ENCODE peak calls at places on chromosomes 13 and 19, in seven cellular contexts. I is A673, N is endothelial cell, J is foreskin fibroblast, U is PC-3, L is esophagus muscularis mucosa, R is ascending aorta. S is an unnamed sample.

GRCh38 chr19:54473071-54473941 is at the start of gene CDC42EP5:
- DNase-seq in U (no peak), R (no peak), L (peak; percentile 93), N (peak; percentile 40), J (peak; percentile 87), I (peak; percentile 97), S (no peak)

GRCh38 chr19:531009-531752 is 379 bp upstream of the CDC34 start:
- DNase-seq in N (peak; percentile 96), U (peak; percentile 81), R (no peak), L (no peak), J (peak; percentile 77), I (peak; percentile 92), S (peak; percentile 92)

GRCh38 chr19:30842926-30843325 is 470.7 kb downstream of the ZNF536 start:
- DNase-seq in R (no peak), J (no peak), L (peak; percentile 74), U (no peak), I (no peak), N (no peak), S (no peak)

GRCh38 chr19:4518345-4519171 is at the start of gene PLIN4:
- DNase-seq in R (no peak), I (no peak), J (peak; percentile 43), U (peak; percentile 89), N (no peak), L (no peak), S (no peak)

GRCh38 chr13:35978607-35979316 is 152.4 kb downstream of the DCLK1 start:
- DNase-seq in L (no peak), I (peak; percentile 79), J (peak; percentile 41), U (peak; percentile 72), N (peak; percentile 58), R (no peak), S (peak; percentile 31)

GRCh38 chr19:7670790-7671189 is 1.9 kb downstream of the RETN start:
- DNase-seq in R (no peak), U (no peak), N (no peak), L (no peak), J (no peak), I (no peak), S (no peak)

GRCh38 chr13:33514362-33514761 is 228.8 kb upstream of the STARD13 start:
- DNase-seq in J (no peak), U (peak; percentile 19), N (no peak), I (no peak), R (no peak), L (no peak), S (no peak)

GRCh38 chr13:36339600-36340155 is 6.5 kb downstream of the SPART start:
- DNase-seq in J (no peak), I (no peak), U (no peak), R (no peak), L (no peak), N (no peak), S (no peak)

GRCh38 chr19:7326105-7326877 is 22.4 kb upstream of the ARHGEF18 start:
- DNase-seq in U (peak; percentile 79), L (no peak), R (no peak), I (peak; percentile 43), N (no peak), J (no peak), S (no peak)

GRCh38 chr19:51339313-51339686 is 2.6 kb downstream of the VSIG10L start:
- DNase-seq in U (no peak), J (no peak), I (no peak), N (no peak), L (no peak), R (no peak), S (no peak)

GRCh38 chr19:51337861-51338562 is 3.9 kb downstream of the VSIG10L start:
- DNase-seq in N (no peak), J (no peak), I (no peak), R (no peak), U (no peak), L (no peak), S (no peak)

GRCh38 chr19:51341066-51341465 is 873 bp downstream of the VSIG10L start:
- DNase-seq in R (no peak), N (no peak), J (no peak), L (no peak), I (no peak), U (no peak), S (no peak)

GRCh38 chr19:51338563-51339312 is 3.2 kb downstream of the VSIG10L start:
- DNase-seq in N (peak; percentile 92), L (peak; percentile 97), R (peak; percentile 47), I (peak; percentile 86), U (peak; percentile 88), J (peak; percentile 63), S (peak; percentile 88)

GRCh38 chr19:51339687-51340656 is 2.0 kb downstream of the VSIG10L start:
- DNase-seq in I (peak; percentile 97), J (peak; percentile 97), L (peak; percentile 100), U (peak; percentile 98), N (peak; percentile 99), R (peak; percentile 98), S (peak; percentile 93)
- TF ChIP-seq CTCF in I (no peak), J (peak; percentile 2), L (peak; percentile 12), U (no peak), N (peak; percentile 64), R (peak; percentile 23), S (peak; percentile 35)

DNA sequence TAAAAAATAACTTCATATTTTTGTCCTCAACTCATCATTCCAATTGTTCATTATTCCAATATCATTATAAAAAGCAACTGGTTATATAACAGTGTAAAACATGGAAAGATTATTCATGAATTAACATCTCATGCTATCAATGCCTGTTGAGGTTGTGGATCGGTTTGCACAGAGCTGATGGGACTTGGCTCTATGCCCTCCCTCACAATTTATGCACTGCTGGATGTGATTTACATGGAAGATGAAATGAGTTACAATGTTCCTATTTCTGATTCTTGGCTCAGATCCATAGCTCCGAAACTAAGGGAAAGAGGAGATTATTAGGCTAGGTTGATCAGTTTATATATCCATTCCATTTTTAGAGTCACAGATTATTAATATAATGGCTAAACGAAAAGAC is 38.6 kb downstream of the SCEL start:
- DNase-seq in L (no peak), U (no peak), I (no peak), J (no peak), N (no peak), R (no peak), S (no peak)
- TF ChIP-seq CTCF in L (no peak), U (no peak), I (no peak), J (no peak), N (no peak), R (no peak), S (no peak)

GRCh38 chr19:44539991-44540390 is 10.5 kb upstream of the CEACAM20 start:
- DNase-seq in N (no peak), R (no peak), U (no peak), J (no peak), I (no peak), L (no peak), S (no peak)
- TF ChIP-seq CTCF in N (no peak), R (no peak), U (no peak), J (no peak), I (no peak), L (no peak), S (no peak)

DNA sequence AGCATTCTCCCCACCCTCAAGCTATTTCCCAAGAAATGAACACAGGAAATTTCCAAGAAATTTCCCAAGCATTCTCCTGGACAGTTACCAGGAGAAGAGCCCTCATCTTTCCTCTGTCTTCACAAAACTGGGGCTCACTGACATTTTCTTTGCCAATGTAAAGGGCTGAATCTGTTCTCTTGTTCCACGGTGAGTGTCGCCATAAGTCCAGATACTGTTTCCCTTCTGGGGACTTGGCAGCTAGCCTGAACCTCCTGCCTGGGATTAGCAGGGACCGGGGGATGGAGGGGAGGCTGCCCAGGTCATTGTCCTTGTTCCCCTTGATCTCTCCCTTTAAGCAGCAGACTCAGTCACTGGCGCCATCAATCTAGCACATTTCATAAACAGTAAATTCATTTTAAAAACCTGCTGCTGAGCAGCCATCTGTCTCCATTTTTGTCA is 172.8 kb downstream of the DNAJC15 start:
- DNase-seq in U (no peak), R (no peak), J (no peak), L (no peak), N (no peak), I (peak; percentile 46), S (no peak)
- TF ChIP-seq CTCF in U (no peak), R (no peak), J (no peak), L (peak; percentile 4), N (no peak), I (peak; percentile 43), S (no peak)

S was measured in progenitor cell of endocrine pancreas.